ENCODE peak calls at places on chromosomes 4 and X, in four cellular contexts. G, V, I and N are unnamed samples.

GRCh38 chrX:7073336-7073735 is 74.2 kb upstream of the STS start:
- DNase-seq in I (no peak), G (no peak), V (no peak), N (no peak)

GRCh38 chr4:52937829-52938228 is 75.7 kb downstream of the RASL11B start:
- DNase-seq in G (no peak), I (no peak), V (no peak), N (no peak)

GRCh38 chr4:40749717-40750460 is at the start of gene NSUN7:
- DNase-seq in G (no peak), I (peak; percentile 89), V (peak; percentile 34), N (no peak)

GRCh38 chrX:65601530-65602281 is 65.7 kb upstream of the MSN start:
- DNase-seq in G (peak; percentile 67), V (no peak), I (no peak), N (peak; percentile 85)

GRCh38 chr4:163548481-163549243 is 54.2 kb downstream of the TMA16 start:
- DNase-seq in V (peak; percentile 34), I (no peak), G (peak; percentile 29), N (peak; percentile 59)

GRCh38 chrX:17412692-17413091 is 37.7 kb downstream of the NHS start:
- DNase-seq in V (peak; percentile 46), G (peak; percentile 43), I (no peak), N (peak; percentile 45)

GRCh38 chr4:173529505-173530325 is at the start of gene HAND2:
- DNase-seq in V (no peak), G (no peak), I (peak; percentile 87), N (no peak)

GRCh38 chr4:73388887-73389286 is 15.2 kb upstream of the ALB start:
- DNase-seq in V (no peak), G (no peak), I (no peak), N (no peak)

GRCh38 chr4:174523003-174523693 is 860 bp upstream of the HPGD start:
- DNase-seq in V (no peak), G (no peak), I (no peak), N (no peak)

GRCh38 chr4:33088713-33089112 is 2368.5 kb downstream of the PCDH7 start:
- DNase-seq in G (no peak), I (no peak), V (no peak), N (no peak)

GRCh38 chr4:122456228-122457106 is at the start of gene IL2:
- DNase-seq in I (no peak), G (no peak), V (no peak), N (no peak)

GRCh38 chrX:139724626-139725025 is 16.7 kb upstream of the MCF2 start:
- DNase-seq in G (no peak), V (no peak), I (no peak), N (no peak)

GRCh38 chr4:89439533-89439932 is 131.9 kb upstream of the GPRIN3 start:
- DNase-seq in V (no peak), G (no peak), I (no peak), N (no peak)

GRCh38 chr4:73315091-73315490 is 56.5 kb upstream of the ANKRD17 start:
- DNase-seq in V (no peak), G (peak; percentile 24), I (no peak), N (peak; percentile 3)

GRCh38 chrX:112889400-112889799 is 48.8 kb upstream of the AMOT start:
- DNase-seq in I (no peak), G (no peak), V (no peak), N (no peak)

GRCh38 chr4:140085062-140085622 is 68.8 kb downstream of the MAML3 start:
- DNase-seq in G (no peak), V (no peak), I (no peak), N (no peak)

GRCh38 chrX:40261955-40262596 is 164.3 kb upstream of the BCOR start:
- DNase-seq in I (no peak), V (no peak), G (no peak), N (no peak)

DNA sequence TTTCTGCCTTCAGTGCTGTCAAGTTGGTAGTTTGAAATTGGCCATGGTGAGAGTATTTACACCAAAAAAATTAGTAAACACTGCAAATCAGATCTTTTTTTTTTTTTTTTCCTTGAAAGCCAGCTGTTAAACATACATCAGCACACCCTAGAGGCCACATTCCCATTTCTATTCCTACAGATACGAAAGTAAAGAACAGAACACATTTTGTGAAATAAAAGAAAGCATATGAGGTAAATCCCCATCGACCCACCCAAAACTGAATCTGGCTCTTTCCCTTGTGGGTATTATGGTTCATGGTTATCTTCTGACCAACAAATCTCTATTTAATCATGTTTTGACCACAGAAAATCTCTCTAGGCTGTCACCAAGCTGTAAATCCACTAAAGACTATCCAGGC is 41.8 kb upstream of the AP1AR start:
- DNase-seq in G (no peak), I (no peak), V (no peak), N (no peak)
- TF ChIP-seq CTCF in G (peak; percentile 25), I (peak; percentile 11), V (peak; percentile 13), N (peak; percentile 6)

GRCh38 chr4:158295053-158295452 is 84.8 kb downstream of the TMEM144 start:
- DNase-seq in I (no peak), V (no peak), G (no peak), N (no peak)

GRCh38 chr4:158291334-158292055 is 81.2 kb downstream of the TMEM144 start:
- DNase-seq in G (no peak), V (no peak), I (peak; percentile 7), N (no peak)

GRCh38 chr4:158292156-158292555 is 81.9 kb downstream of the TMEM144 start:
- DNase-seq in V (no peak), G (no peak), I (no peak), N (no peak)

GRCh38 chr4:158285429-158286216 is 75.3 kb downstream of the TMEM144 start:
- DNase-seq in G (no peak), I (no peak), V (no peak), N (no peak)

DNA sequence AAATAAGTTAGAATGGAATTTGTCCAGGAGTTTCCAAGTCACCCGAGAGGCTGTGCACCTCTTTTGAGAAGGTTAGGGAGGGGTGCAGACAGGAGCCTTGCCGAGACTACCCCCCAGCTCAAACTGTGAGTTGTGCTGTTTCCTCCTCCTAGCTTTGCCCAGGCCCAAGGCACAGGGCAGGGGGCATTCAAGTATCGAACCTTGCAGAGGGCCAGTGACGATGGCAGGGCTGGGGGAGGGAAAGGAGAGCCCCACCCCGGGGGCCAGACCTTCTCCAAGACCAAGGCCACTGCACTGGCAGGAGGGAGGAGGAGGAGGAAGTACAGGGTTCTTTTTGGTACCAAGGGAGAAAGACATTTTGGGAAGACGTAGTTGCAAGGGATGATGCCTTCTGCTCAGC is 80.6 kb downstream of the TMEM144 start:
- DNase-seq in I (no peak), G (no peak), V (no peak), N (no peak)
- TF ChIP-seq CTCF in I (no peak), G (no peak), V (no peak), N (no peak)

GRCh38 chrX:133531012-133531411 is 115.7 kb upstream of the GPC4 start:
- DNase-seq in G (no peak), V (no peak), I (no peak), N (no peak)

GRCh38 chrX:133529578-133529977 is 114.3 kb upstream of the GPC4 start:
- DNase-seq in V (no peak), I (no peak), G (no peak), N (no peak)

GRCh38 chrX:133527825-133528224 is 112.5 kb upstream of the GPC4 start:
- DNase-seq in G (no peak), I (no peak), V (no peak), N (no peak)

GRCh38 chrX:133523526-133523925 is 108.2 kb upstream of the GPC4 start:
- DNase-seq in I (no peak), V (no peak), G (no peak), N (no peak)

DNA sequence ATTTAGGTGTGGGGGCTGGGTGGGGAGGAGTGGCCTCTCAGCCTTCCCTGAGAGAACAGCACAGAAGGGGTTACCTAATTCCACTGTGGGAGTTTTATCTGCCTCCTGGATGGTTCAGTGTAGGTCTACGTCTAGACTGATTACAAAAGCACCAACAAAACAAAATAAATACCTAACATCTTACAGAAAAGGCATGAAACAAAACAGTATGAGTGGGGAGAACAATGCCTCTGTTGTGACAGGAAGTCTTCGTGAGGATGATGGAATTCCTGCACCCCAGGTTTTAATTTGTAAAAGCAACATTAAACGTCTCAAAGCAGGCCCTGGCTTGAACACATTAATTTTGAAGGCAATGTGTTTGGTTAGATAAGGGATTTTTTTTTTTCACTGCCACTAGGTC is 112.1 kb upstream of the GPC4 start:
- DNase-seq in G (no peak), V (no peak), I (no peak), N (no peak)
- TF ChIP-seq CTCF in G (no peak), V (no peak), I (no peak), N (no peak)

GRCh38 chr4:127311924-127312323 is 320.8 kb upstream of the INTU start:
- DNase-seq in G (no peak), V (no peak), I (no peak), N (no peak)
- TF ChIP-seq CTCF in G (no peak), V (no peak), I (no peak), N (no peak)

GRCh38 chr4:149793459-149793858 is 22.2 kb downstream of the IQCM start:
- DNase-seq in I (no peak), G (no peak), V (peak; percentile 8), N (peak; percentile 16)

GRCh38 chr4:149801416-149801815 is 14.2 kb downstream of the IQCM start:
- DNase-seq in I (no peak), V (no peak), G (peak; percentile 57), N (no peak)

GRCh38 chr4:149791836-149792235 is 23.8 kb downstream of the IQCM start:
- DNase-seq in G (no peak), V (no peak), I (no peak), N (no peak)

GRCh38 chr4:149795256-149795655 is 20.4 kb downstream of the IQCM start:
- DNase-seq in I (no peak), V (no peak), G (no peak), N (no peak)

DNA sequence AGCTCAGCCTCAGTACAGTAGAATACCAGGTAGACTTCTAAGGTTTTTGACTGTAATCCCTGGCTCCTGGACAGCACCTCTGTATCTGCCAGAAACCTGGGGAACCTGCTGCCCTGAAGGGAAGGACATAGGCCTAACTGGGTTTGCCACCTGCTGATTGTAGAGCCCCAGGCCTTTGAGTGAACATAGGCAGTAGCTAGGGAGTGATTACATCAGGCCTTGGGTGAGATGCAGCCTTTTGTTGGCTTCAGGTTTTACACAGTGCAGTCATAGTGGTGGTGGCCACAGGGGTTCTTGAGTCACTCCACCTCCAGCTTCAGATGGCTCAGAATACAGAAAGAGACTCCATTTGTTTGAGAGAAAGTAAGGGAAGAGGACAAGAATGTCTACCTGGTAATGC is 19.3 kb downstream of the IQCM start:
- DNase-seq in I (no peak), V (no peak), G (no peak), N (peak; percentile 25)
- TF ChIP-seq CTCF in I (no peak), V (no peak), G (no peak), N (no peak)

GRCh38 chr4:64883087-64883926 is 474.1 kb upstream of the TECRL start:
- DNase-seq in I (no peak), V (no peak), G (no peak), N (no peak)

GRCh38 chr4:64882311-64883086 is 473.2 kb upstream of the TECRL start:
- DNase-seq in V (no peak), G (no peak), I (peak; percentile 65), N (no peak)

DNA sequence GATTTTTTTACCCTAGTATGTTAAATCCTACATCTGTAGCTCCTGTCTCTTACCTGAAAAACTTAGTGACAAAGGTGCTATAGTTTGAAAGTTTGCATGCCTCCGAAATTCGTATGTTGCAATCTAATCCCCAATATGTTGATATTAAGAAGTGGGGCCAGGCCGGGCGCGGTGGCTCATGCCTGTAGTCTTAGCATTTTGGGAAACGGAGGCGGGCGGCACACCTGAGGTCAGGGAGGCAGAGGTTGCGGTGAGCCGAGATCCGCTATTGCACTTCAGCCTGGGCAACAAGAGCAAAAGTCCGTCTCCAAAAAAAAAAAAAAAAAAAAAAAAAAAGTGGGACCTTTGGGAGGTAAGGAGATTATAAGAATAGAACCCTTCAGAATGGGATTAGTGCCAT is 471.3 kb upstream of the TECRL start:
- DNase-seq in G (no peak), I (no peak), V (no peak), N (no peak)
- TF ChIP-seq CTCF in G (no peak), I (no peak), V (no peak), N (no peak)